ENCODE peak calls at places on chromosomes 2 and 18, in nine cellular contexts. J is colonic mucosa, H is body of pancreas, E is PC-3, Y is astrocyte, B is fibroblast of lung, C is A549, Q is HCT116, A is DND-41. W is an unnamed sample.

GRCh38 chr2:74513605-74514367 is 464 bp upstream of the TLX2 start:
- DNase-seq in J (no peak), H (no peak), E (peak; percentile 49), Y (no peak), B (no peak), C (no peak), Q (no peak), A (peak; percentile 68), W (peak; percentile 24)

GRCh38 chr2:96556441-96557330 is 20.1 kb downstream of the ARID5A start:
- DNase-seq in J (peak; percentile 80), H (peak; percentile 42), E (peak; percentile 99), Y (peak; percentile 91), B (peak; percentile 57), C (peak; percentile 97), Q (peak; percentile 97), A (no peak), W (no peak)

GRCh38 chr2:112577756-112578155 is 6.7 kb upstream of the CHCHD5 start:
- DNase-seq in J (no peak), H (no peak), E (no peak), Y (peak; percentile 41), B (peak; percentile 31), C (peak; percentile 25), Q (no peak), A (no peak), W (peak; percentile 26)

GRCh38 chr2:179486969-179487752 is 222.5 kb upstream of the SESTD1 start:
- DNase-seq in J (peak; percentile 36), H (no peak), E (no peak), Y (no peak), B (no peak), C (no peak), Q (no peak), A (no peak), W (no peak)

GRCh38 chr2:54669677-54670484 is 53.6 kb upstream of the EML6 start:
- DNase-seq in J (peak; percentile 53), H (peak; percentile 36), E (peak; percentile 55), Y (no peak), B (peak; percentile 90), C (peak; percentile 62), Q (no peak), A (no peak), W (peak; percentile 80)

GRCh38 chr2:207085110-207085509 is 80.6 kb downstream of the KLF7 start:
- DNase-seq in J (no peak), H (no peak), E (no peak), Y (no peak), B (no peak), C (no peak), Q (no peak), A (no peak), W (no peak)

GRCh38 chr2:27915191-27915590 is 24.7 kb downstream of the BABAM2 start:
- DNase-seq in J (no peak), H (no peak), E (no peak), Y (no peak), B (peak; percentile 38), C (no peak), Q (no peak), A (no peak), W (no peak)

GRCh38 chr2:222756951-222757645 is 85.6 kb downstream of the MOGAT1 start:
- DNase-seq in J (no peak), H (no peak), E (peak; percentile 88), Y (peak; percentile 88), B (peak; percentile 49), C (peak; percentile 51), Q (peak; percentile 24), A (no peak), W (no peak)

GRCh38 chr2:217666338-217666737 is 336.5 kb downstream of the TNS1 start:
- DNase-seq in J (no peak), H (no peak), E (no peak), Y (peak; percentile 20), B (peak; percentile 11), C (no peak), Q (no peak), A (no peak), W (no peak)

GRCh38 chr2:8121826-8122505 is 559.9 kb upstream of the ID2 start:
- DNase-seq in J (no peak), H (no peak), E (no peak), Y (no peak), B (no peak), C (no peak), Q (no peak), A (no peak), W (no peak)

GRCh38 chr18:9874730-9875129 is 11.0 kb upstream of the TXNDC2 start:
- DNase-seq in J (no peak), H (no peak), E (peak; percentile 48), Y (no peak), B (no peak), C (no peak), Q (no peak), A (no peak), W (no peak)

GRCh38 chr2:3059111-3059990 is 318.3 kb downstream of the EIPR1 start:
- DNase-seq in J (no peak), H (no peak), E (no peak), Y (no peak), B (no peak), C (no peak), Q (no peak), A (no peak), W (no peak)

GRCh38 chr2:3066831-3067230 is 310.8 kb downstream of the EIPR1 start:
- DNase-seq in J (no peak), H (no peak), E (no peak), Y (no peak), B (no peak), C (no peak), Q (no peak), A (no peak), W (no peak)

DNA sequence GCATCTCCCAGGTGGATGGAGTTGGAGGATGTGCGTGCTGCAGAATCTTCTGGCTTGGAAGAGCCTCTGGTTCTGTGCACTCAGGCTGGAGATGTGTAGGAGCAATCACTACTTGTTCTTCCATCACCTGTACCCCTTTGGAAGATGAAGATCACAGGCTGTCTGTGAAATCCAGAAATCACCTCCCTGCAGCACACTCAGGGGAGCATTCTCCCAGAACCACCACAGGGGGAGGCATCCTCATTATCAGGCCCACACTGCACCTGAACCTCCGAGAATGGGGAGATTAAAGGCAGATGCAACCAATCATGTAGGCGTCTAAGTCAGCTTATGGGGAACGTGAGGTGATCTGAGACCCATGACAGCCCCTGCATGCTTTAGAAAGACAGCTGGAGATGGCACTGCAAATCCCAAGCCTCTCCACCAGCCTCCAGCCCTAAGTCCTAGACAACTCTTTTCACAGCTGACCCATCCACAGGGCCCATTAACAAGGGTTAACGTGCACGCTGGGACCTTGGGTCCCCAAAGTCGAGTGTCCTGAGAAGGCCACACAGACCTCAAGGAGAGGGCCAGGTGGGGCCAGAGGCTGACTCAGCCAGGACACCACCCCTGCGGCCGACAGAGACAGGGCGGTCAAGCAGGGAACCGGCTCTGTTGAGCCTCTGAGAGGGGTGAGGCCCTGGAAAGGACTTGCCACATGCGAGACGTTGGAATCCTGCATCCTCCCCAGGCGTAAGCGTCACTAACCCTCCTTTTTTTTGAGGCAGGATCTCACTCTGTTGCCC is 314.9 kb downstream of the EIPR1 start:
- DNase-seq in J (no peak), H (no peak), E (no peak), Y (no peak), B (no peak), C (no peak), Q (no peak), A (no peak), W (no peak)
- H3K9me3 ChIP-seq in J (no peaks in the 10 kb centered on the region), H (no peaks in the 10 kb centered on the region), E (no peaks in the 10 kb centered on the region), Y (peaks cover 8% of the 10 kb centered on the region), B (no peaks in the 10 kb centered on the region), C (no peaks in the 10 kb centered on the region), Q (no peaks in the 10 kb centered on the region), A (no peaks in the 10 kb centered on the region), W (no peaks in the 10 kb centered on the region)

DNA sequence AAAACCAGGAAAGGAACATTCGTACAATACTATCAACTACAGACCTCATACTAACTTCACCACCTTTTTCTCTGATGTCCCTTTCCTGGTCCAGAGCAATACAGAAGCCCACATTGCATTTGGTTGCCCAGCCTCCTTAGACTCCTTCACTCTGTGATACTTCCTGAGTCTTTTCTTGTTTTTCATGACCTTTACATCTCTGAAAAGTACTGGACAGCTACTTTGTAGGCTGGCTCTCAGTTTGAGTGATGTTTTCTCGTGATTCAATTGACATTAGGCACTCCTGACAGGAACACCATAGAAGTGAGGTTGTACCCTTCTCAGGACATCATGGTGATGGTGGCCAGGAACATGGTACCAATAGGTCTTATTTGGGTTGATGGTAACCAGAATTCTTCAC is 185.9 kb upstream of the SLC39A10 start:
- DNase-seq in J (no peak), H (no peak), E (no peak), Y (no peak), B (no peak), C (no peak), Q (no peak), A (no peak), W (no peak)
- TF ChIP-seq CTCF in J (no peak), H (no peak), E (no peak), Y (no peak), B (no peak), C (no peak), Q (no peak), A (no peak), W (no peak)

GRCh38 chr2:216498418-216499413 is at the start of gene RPL37A:
- DNase-seq in J (peak; percentile 96), H (peak; percentile 95), E (peak; percentile 94), Y (peak; percentile 93), B (peak; percentile 98), C (peak; percentile 97), Q (peak; percentile 94), A (peak; percentile 93), W (peak; percentile 96)

GRCh38 chr2:216495656-216496055 is 3.0 kb upstream of the RPL37A start:
- DNase-seq in J (no peak), H (no peak), E (no peak), Y (peak; percentile 49), B (peak; percentile 69), C (no peak), Q (no peak), A (no peak), W (no peak)

GRCh38 chr2:216497808-216498366 is 757 bp upstream of the RPL37A start:
- DNase-seq in J (no peak), H (no peak), E (no peak), Y (no peak), B (peak; percentile 37), C (no peak), Q (no peak), A (no peak), W (no peak)

GRCh38 chr2:216499641-216500218 is 1.1 kb downstream of the RPL37A start:
- DNase-seq in J (peak; percentile 27), H (no peak), E (no peak), Y (no peak), B (no peak), C (no peak), Q (no peak), A (no peak), W (no peak)

DNA sequence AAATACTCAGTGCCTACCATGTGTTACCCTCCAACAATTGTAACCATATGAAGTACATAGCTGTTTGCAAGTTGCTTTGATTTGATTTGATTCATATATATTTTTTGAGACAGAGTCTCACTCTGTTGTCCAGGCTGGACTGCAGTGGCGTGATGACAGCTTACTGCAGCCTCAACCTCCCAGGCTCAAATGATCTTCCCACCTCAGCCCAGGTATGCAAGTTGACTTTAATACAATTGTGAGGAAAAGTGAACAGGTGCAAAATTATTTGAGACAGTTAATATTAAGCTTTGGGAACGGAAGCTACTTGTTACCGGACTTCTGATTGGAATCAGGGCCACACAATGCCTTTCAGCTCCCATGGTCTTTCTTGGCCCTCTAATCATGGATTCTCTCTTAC is 1.3 kb upstream of the RPL37A start:
- DNase-seq in J (no peak), H (no peak), E (no peak), Y (no peak), B (no peak), C (no peak), Q (no peak), A (no peak), W (no peak)
- H3K4me3 ChIP-seq in J (peak overlapping the region; percentile 88), H (no peak overlapping the region), E (no peak overlapping the region), Y (peak overlapping the region; percentile 99), B (peak overlapping the region; percentile 95), C (peak overlapping the region; percentile 86), Q (peak overlapping the region; percentile 86), A (peak overlapping the region; percentile 70), W (no peak overlapping the region)

GRCh38 chr2:233597522-233597921 is 19.9 kb upstream of the UGT1A8 start:
- DNase-seq in J (no peak), H (no peak), E (no peak), Y (no peak), B (no peak), C (no peak), Q (no peak), A (no peak), W (no peak)
- H3K9me3 ChIP-seq in J (no peaks in the 10 kb centered on the region), H (no peaks in the 10 kb centered on the region), E (peaks cover under 1% of the 10 kb centered on the region), Y (no peaks in the 10 kb centered on the region), B (no peaks in the 10 kb centered on the region), C (peaks cover 8% of the 10 kb centered on the region), Q (no peaks in the 10 kb centered on the region), A (no peaks in the 10 kb centered on the region), W (no peaks in the 10 kb centered on the region)